ENCODE peak calls at places on chromosomes 4 and X, in four cellular contexts. L is HT1080, R is sciatic nerve, K is HCT116. H is an unnamed sample.

GRCh38 chr4:126756050-126756809 is 876.5 kb upstream of the INTU start:
- DNase-seq in L (no peak), R (no peak), K (no peak), H (no peak)

GRCh38 chr4:2948895-2949781 is 14.1 kb downstream of the NOP14 start:
- DNase-seq in K (peak; percentile 22), R (no peak), L (no peak), H (no peak)

GRCh38 chrX:69097451-69098236 is 67.6 kb downstream of the PJA1 start:
- DNase-seq in R (no peak), K (no peak), L (no peak), H (no peak)

GRCh38 chr4:157358439-157358838 is 137.9 kb downstream of the GRIA2 start:
- DNase-seq in L (no peak), K (no peak), R (no peak), H (no peak)

GRCh38 chr4:74559853-74560252 is 114.9 kb downstream of the AREG start:
- DNase-seq in R (no peak), K (no peak), L (no peak), H (no peak)

GRCh38 chr4:10108818-10109783 is 7.5 kb downstream of the WDR1 start:
- DNase-seq in L (peak; percentile 51), R (no peak), K (no peak), H (no peak)

GRCh38 chr4:148259841-148260240 is 182.4 kb downstream of the NR3C2 start:
- DNase-seq in R (no peak), L (no peak), K (no peak), H (no peak)

GRCh38 chr4:27088491-27088890 is 227.8 kb downstream of the STIM2 start:
- DNase-seq in R (no peak), K (no peak), L (no peak), H (no peak)

H was measured in aorta.